ENCODE peak calls at places on chromosomes 12 and 14, in seven cellular contexts. Q is HCT116, H is SK-N-SH, C is H1, Y is endothelial cell of umbilical vein, K is K562, L is HepG2. B is an unnamed sample.

GRCh38 chr12:101862245-101862644 is 15.1 kb upstream of the DRAM1 start:
- DNase-seq in Q (no peak), H (no peak), C (no peak), Y (no peak), K (no peak), L (no peak), B (no peak)

GRCh38 chr12:65826513-65827171 is 2.4 kb downstream of the HMGA2 start:
- DNase-seq in Q (no peak), H (peak; percentile 6), C (no peak), Y (peak; percentile 74), K (no peak), L (no peak), B (no peak)

GRCh38 chr12:6461401-6462233 is 8.9 kb downstream of the VAMP1 start:
- DNase-seq in Q (no peak), H (no peak), C (no peak), Y (no peak), K (no peak), L (no peak), B (peak; percentile 26)

GRCh38 chr12:118436002-118436724 is 59.8 kb downstream of the SUDS3 start:
- DNase-seq in Q (peak; percentile 12), H (peak; percentile 27), C (peak; percentile 57), Y (no peak), K (peak; percentile 45), L (no peak), B (no peak)

GRCh38 chr12:124006582-124007170 is 33.7 kb downstream of the ZNF664 start:
- DNase-seq in Q (no peak), H (no peak), C (no peak), Y (no peak), K (peak; percentile 66), L (no peak), B (no peak)

GRCh38 chr12:31393004-31393550 is 67.1 kb upstream of the SINHCAF start:
- DNase-seq in Q (no peak), H (no peak), C (no peak), Y (no peak), K (no peak), L (no peak), B (no peak)

GRCh38 chr14:27015046-27015445 is 417.2 kb upstream of the NOVA1 start:
- DNase-seq in Q (no peak), H (no peak), C (no peak), Y (no peak), K (no peak), L (no peak), B (no peak)

GRCh38 chr12:88494520-88494919 is 85.8 kb downstream of the KITLG start:
- DNase-seq in Q (no peak), H (no peak), C (no peak), Y (no peak), K (no peak), L (no peak), B (no peak)

GRCh38 chr12:44720265-44720664 is 155.8 kb downstream of the NELL2 start:
- DNase-seq in Q (no peak), H (no peak), C (no peak), Y (no peak), K (no peak), L (no peak), B (no peak)

GRCh38 chr12:131844140-131844539 is 15.9 kb downstream of the MMP17 start:
- DNase-seq in Q (no peak), H (no peak), C (no peak), Y (no peak), K (no peak), L (no peak), B (no peak)

GRCh38 chr12:82625523-82625922 is 61.2 kb upstream of the TMTC2 start:
- DNase-seq in Q (no peak), H (no peak), C (no peak), Y (no peak), K (no peak), L (no peak), B (no peak)

GRCh38 chr14:88967299-88967698 is 142.8 kb downstream of the TTC8 start:
- DNase-seq in Q (no peak), H (no peak), C (no peak), Y (no peak), K (no peak), L (no peak), B (no peak)

GRCh38 chr12:613996-614726 is 49.1 kb downstream of the NINJ2 start:
- DNase-seq in Q (no peak), H (peak; percentile 73), C (peak; percentile 53), Y (peak; percentile 45), K (no peak), L (peak; percentile 31), B (no peak)

GRCh38 chr12:26782372-26783132 is 50.4 kb downstream of the ITPR2 start:
- DNase-seq in Q (no peak), H (no peak), C (no peak), Y (no peak), K (no peak), L (no peak), B (no peak)

GRCh38 chr14:56659964-56660551 is 80.5 kb downstream of the TMEM260 start:
- DNase-seq in Q (peak; percentile 32), H (peak; percentile 60), C (no peak), Y (peak; percentile 61), K (peak; percentile 38), L (peak; percentile 50), B (peak; percentile 78)

GRCh38 chr12:34404377-34405285 is 382.3 kb downstream of the ALG10 start:
- DNase-seq in Q (no peak), H (peak; percentile 0), C (peak; percentile 2), Y (no peak), K (no peak), L (no peak), B (no peak)

GRCh38 chr12:65334534-65334933 is 56.1 kb downstream of the MSRB3 start:
- DNase-seq in Q (no peak), H (no peak), C (no peak), Y (no peak), K (no peak), L (no peak), B (no peak)

GRCh38 chr12:118603610-118604361 is 227.4 kb downstream of the SUDS3 start:
- DNase-seq in Q (no peak), H (no peak), C (no peak), Y (no peak), K (no peak), L (peak; percentile 74), B (no peak)

GRCh38 chr12:56922032-56922431 is 12.2 kb downstream of the SDR9C7 start:
- DNase-seq in Q (no peak), H (no peak), C (no peak), Y (no peak), K (no peak), L (no peak), B (no peak)

GRCh38 chr12:106074706-106075392 is 63.9 kb downstream of the NUAK1 start:
- DNase-seq in Q (no peak), H (peak; percentile 17), C (no peak), Y (peak; percentile 87), K (no peak), L (no peak), B (peak; percentile 6)

GRCh38 chr12:92756905-92757598 is 54.3 kb downstream of the PLEKHG7 start:
- DNase-seq in Q (no peak), H (no peak), C (no peak), Y (no peak), K (no peak), L (no peak), B (no peak)

GRCh38 chr12:49358548-49359141 is 8.6 kb upstream of the SPATS2 start:
- DNase-seq in Q (peak; percentile 84), H (peak; percentile 74), C (peak; percentile 67), Y (peak; percentile 82), K (peak; percentile 86), L (peak; percentile 72), B (peak; percentile 78)

DNA sequence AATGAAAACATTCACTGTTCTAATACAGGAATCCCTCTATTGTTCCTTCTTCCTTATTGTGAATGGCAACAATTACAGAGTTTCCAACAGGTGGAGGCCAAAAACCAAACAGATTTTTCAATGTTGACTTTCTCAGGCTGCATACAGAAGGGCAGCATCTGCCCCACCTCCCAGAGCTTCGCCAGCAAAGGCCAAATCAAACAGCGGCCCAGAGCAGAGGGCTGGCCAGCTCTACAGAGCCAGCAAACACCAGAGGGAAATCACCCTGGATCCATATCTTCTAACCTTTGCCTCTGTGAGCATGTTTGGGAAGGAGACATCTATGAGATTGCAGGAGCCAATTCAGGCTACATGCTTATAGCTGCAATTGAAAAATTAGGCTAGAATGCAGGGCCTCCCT is 4.4 kb upstream of the CRACR2A start:
- DNase-seq in Q (no peak), H (no peak), C (no peak), Y (peak; percentile 39), K (no peak), L (peak; percentile 10), B (no peak)
- TF ChIP-seq POLR2AphosphoS5 in Q (no peak), H (no peak), C (no peak), Y (no peak), K (no peak), L (no peak), B (no peak)

DNA sequence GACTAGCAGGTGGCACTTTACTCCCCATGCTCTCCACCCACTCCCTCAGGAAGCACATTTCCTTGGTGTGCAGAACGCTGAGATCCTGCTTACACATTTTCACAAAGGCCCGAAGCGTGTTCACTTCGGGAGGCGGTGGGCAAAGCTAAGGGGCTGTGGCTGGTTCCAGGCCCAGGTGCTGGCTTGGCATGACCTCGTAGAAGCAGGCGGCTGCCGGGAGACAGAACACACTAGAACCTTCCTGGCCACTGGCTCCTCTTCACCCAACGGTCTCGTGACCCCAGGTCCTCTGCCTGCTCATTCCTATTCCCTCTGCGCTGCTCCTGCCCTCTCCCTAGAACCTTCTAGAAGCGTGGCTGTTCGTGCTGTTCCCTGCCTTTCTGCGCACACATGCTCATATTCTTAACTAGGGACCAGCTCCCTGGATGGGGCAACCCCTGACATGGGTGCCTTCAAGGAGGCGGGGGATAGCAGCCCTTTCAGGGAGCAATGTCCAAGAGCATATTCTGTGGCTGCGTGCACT is 43.3 kb downstream of the ATP23 start:
- DNase-seq in Q (no peak), H (no peak), C (no peak), Y (no peak), K (no peak), L (no peak), B (no peak)
- H3K27ac ChIP-seq in Q (no peak overlapping the region), H (no peak overlapping the region), C (no peak overlapping the region), Y (no peak overlapping the region), K (no peak overlapping the region), L (no peak overlapping the region), B (no peak overlapping the region)

DNA sequence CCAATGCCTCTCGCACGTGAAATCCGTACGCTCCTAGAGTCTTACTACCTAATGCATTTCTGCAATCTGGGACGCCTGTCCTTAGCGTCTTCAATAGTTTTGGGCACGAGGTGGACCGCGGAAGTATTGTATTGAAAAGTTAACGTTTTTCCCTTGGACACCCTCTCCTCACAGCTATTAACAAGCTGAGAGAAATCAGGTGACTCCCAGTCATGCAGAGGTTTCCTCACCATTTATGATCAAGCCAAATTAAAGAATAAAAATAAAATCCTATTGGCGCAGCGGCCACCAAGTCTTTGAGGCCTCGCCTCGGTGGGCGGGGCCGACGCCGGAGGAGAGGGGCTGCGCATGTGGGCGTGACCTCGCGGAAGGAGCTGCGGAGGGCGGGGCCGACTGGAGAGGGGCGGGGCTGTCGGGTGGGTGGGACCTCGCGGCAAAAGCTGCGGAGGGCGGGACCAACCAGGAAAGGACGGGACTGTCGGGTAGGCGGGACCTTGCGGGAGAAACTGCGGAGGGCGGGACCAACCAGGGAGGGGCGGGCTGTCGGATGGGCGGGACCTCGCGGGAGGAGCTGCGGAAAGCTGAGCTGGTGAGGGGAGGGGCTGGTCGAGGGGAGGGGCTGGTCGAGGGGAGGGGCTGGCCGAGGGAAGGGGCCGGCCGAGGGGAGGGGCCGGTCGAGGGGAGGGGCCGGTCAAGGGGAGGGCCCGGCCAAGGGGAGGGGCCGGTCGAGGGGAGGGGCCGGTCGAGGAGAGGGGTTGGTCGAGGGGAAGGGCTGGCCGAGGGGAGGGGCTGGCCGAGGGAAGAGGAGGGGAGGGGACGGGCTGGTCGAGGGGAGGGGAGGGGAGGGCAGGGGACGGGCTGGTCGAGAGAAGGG is 1.1 kb upstream of the PPP2R5C start:
- DNase-seq in Q (peak; percentile 94), H (peak; percentile 95), C (peak; percentile 90), Y (peak; percentile 99), K (peak; percentile 92), L (peak; percentile 84), B (peak; percentile 94)
- H3K9ac ChIP-seq in Q (no peak overlapping the region), H (no peak overlapping the region), C (no peak overlapping the region), Y (no peak overlapping the region), K (peak overlapping the region; percentile 72), L (peak overlapping the region; percentile 52), B (no peak overlapping the region)

GRCh38 chr14:68293404-68293803 is 473.8 kb downstream of the RAD51B start:
- DNase-seq in Q (no peak), H (no peak), C (no peak), Y (peak; percentile 21), K (no peak), L (no peak), B (no peak)
- TF ChIP-seq POLR2AphosphoS5 in Q (no peak), H (no peak), C (no peak), Y (no peak), K (no peak), L (no peak), B (no peak)